ENCODE peak calls at places on chromosomes 16 and 17, in four cellular contexts. X, L, F and K are unnamed samples.

GRCh38 chr16:79751785-79752184 is 151.2 kb upstream of the MAF start:
- DNase-seq in X (no peak), L (no peak), F (no peak), K (peak)

GRCh38 chr17:80940171-80941123 is 51.2 kb upstream of the CHMP6 start:
- DNase-seq in F (no peak), X (no peak), L (no peak), K (no peak)

GRCh38 chr17:65356524-65356923 is 204.9 kb downstream of the AXIN2 start:
- DNase-seq in L (no peak), X (no peak), F (no peak), K (no peak)

GRCh38 chr17:1462164-1463112 is 6.4 kb upstream of the CRK start:
- DNase-seq in L (no peak), F (no peak), X (no peak), K (no peak)

GRCh38 chr16:55003306-55003705 is 72.6 kb downstream of the IRX5 start:
- DNase-seq in F (no peak), X (peak), L (no peak), K (no peak)

GRCh38 chr17:70896843-70897242 is 727.5 kb downstream of the KCNJ2 start:
- DNase-seq in L (no peak), F (no peak), X (no peak), K (no peak)

GRCh38 chr17:13429201-13429600 is 172.5 kb downstream of the HS3ST3A1 start:
- DNase-seq in F (no peak), L (no peak), X (no peak), K (no peak)

GRCh38 chr16:1048442-1049112 is 24.0 kb upstream of the SSTR5 start:
- DNase-seq in L (no peak), X (no peak), F (no peak), K (no peak)

GRCh38 chr17:29197516-29198272 is 17.5 kb upstream of the MYO18A start:
- DNase-seq in X (no peak), F (no peak), L (no peak), K (no peak)

GRCh38 chr17:603405-604193 is 111.0 kb downstream of the VPS53 start:
- DNase-seq in L (no peak), F (no peak), X (no peak), K (no peak)

GRCh38 chr17:58400826-58401225 is 16.5 kb downstream of the RNF43 start:
- DNase-seq in L (no peak), X (no peak), F (no peak), K (no peak)

GRCh38 chr16:77304883-77305282 is 105.7 kb downstream of the SYCE1L start:
- DNase-seq in F (no peak), L (no peak), X (no peak), K (no peak)

GRCh38 chr17:30376621-30377452 is 1.9 kb upstream of the CPD start:
- DNase-seq in X (no peak), L (no peak), F (peak), K (peak)

GRCh38 chr16:22372882-22373661 is 1.3 kb downstream of the CDR2 start:
- DNase-seq in L (no peak), X (no peak), F (no peak), K (no peak)

GRCh38 chr16:68459457-68459856 is 11.1 kb upstream of the SMPD3 start:
- DNase-seq in X (no peak), F (no peak), L (no peak), K (no peak)

GRCh38 chr17:22221344-22221743 is 529.0 kb downstream of the KCNJ18 start:
- DNase-seq in F (no peak), X (no peak), L (no peak), K (no peak)

GRCh38 chr16:5012887-5013286 is 20.8 kb downstream of the NAGPA start:
- DNase-seq in F (no peak), X (no peak), L (no peak), K (no peak)

GRCh38 chr17:77349976-77350830 is 209.4 kb downstream of the SEC14L1 start:
- DNase-seq in L (no peak), F (no peak), X (peak), K (no peak)

GRCh38 chr17:64180089-64180488 is 50.1 kb upstream of the ERN1 start:
- DNase-seq in X (no peak), L (no peak), F (no peak), K (no peak)

GRCh38 chr17:41625602-41626001 is 1.2 kb upstream of the KRT17 start:
- DNase-seq in L (no peak), F (no peak), X (no peak), K (peak)

DNA sequence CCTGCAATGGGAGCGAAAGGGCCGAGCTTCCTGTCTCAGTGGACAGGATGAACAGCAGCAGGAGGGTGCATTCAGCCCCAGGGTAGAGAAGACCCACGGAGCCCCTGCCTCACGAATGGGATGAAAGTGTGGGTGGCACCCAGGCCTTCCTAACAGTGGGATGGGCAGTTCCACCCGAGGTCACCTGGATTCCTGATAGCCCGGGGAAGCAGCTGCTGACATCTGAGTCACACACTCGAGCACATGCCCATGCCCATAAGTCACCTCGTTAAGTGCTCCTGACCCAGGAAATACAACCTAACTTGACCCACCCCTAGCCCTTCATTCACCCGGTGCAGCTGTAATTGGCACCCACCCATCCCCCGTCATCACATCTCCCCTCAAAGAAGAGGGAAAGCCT is 85.4 kb upstream of the FOXF1 start:
- DNase-seq in X (no peak), L (no peak), F (no peak), K (no peak)
- H3K27ac ChIP-seq in X (no peak), L (peak), F (no peak), K (no peak)

GRCh38 chr17:50905460-50905803 is 39.3 kb upstream of the TOB1 start:
- DNase-seq in L (no peak), X (no peak), F (no peak), K (no peak)
- H3K27ac ChIP-seq in L (no peak), X (peak), F (no peak), K (peak)

GRCh38 chr17:50913120-50913519 is 47.0 kb upstream of the TOB1 start:
- DNase-seq in X (no peak), F (no peak), L (no peak), K (no peak)

GRCh38 chr17:50916708-50917417 is 50.7 kb upstream of the TOB1 start:
- DNase-seq in L (no peak), F (peak), X (no peak), K (no peak)

GRCh38 chr17:50911890-50912289 is 45.7 kb upstream of the TOB1 start:
- DNase-seq in F (no peak), L (no peak), X (no peak), K (no peak)

GRCh38 chr17:50916026-50916707 is 50.0 kb upstream of the TOB1 start:
- DNase-seq in L (no peak), F (no peak), X (no peak), K (no peak)

DNA sequence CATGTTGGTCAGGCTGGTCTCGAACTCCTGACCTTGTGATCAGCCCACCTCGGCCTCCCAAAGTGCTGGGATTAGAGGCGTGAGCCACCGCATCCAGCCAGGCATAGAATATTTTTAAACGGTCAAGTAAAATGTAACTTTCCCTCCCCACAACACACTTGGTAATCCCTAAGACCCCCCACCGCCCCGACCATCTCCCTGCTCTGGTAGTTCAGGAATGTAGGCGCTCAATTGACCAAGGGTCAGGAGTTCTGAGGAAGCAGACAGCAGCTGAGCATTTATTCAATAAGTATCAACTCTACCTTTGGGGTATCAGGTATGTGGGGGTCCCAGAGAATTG is 48.3 kb upstream of the TOB1 start:
- DNase-seq in X (no peak), F (no peak), L (no peak), K (no peak)
- H3K27ac ChIP-seq in X (no peak), F (no peak), L (no peak), K (no peak)

DNA sequence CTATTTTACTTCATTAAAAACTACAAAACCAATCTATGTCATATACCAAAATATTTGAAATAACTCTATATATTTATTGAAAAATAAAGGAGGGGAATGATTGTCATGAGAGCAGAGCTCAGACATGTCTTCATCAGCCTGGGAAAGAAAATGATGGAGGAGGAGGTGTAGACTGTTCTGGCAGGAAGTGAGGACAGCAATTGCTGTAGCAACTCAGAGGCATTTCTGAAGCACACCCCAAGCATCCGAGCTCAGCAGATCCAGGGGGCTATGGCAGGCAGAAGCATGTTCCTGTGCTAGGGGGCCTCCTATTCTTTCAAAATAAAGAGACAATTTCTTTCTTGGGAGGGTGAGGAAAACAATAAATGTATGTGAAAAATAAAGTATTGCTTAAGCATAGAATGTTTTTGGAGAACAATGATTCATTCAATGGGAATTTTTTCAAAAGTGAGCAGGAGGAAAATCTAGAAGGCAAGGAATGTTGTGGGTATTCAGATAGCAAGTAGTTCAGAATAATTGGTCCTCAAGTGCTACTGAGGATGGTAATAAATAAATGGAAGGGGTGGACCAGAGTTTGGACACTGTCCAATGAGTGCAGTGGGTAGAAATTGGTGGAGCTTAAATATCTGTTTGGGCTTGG is 383.4 kb downstream of the CDH11 start:
- DNase-seq in L (no peak), X (no peak), F (no peak), K (no peak)
- H3K27ac ChIP-seq in L (no peak), X (no peak), F (no peak), K (no peak)

GRCh38 chr17:60089097-60089844 is 10.6 kb upstream of the HEATR6 start:
- DNase-seq in X (no peak), F (no peak), L (no peak), K (no peak)

GRCh38 chr17:60090412-60090811 is 11.7 kb upstream of the HEATR6 start:
- DNase-seq in X (no peak), F (no peak), L (no peak), K (no peak)

GRCh38 chr17:60091109-60091508 is 12.4 kb upstream of the HEATR6 start:
- DNase-seq in F (no peak), X (no peak), L (no peak), K (no peak)

GRCh38 chr17:60086822-60087591 is 8.3 kb upstream of the HEATR6 start:
- DNase-seq in X (no peak), F (no peak), L (no peak), K (no peak)

DNA sequence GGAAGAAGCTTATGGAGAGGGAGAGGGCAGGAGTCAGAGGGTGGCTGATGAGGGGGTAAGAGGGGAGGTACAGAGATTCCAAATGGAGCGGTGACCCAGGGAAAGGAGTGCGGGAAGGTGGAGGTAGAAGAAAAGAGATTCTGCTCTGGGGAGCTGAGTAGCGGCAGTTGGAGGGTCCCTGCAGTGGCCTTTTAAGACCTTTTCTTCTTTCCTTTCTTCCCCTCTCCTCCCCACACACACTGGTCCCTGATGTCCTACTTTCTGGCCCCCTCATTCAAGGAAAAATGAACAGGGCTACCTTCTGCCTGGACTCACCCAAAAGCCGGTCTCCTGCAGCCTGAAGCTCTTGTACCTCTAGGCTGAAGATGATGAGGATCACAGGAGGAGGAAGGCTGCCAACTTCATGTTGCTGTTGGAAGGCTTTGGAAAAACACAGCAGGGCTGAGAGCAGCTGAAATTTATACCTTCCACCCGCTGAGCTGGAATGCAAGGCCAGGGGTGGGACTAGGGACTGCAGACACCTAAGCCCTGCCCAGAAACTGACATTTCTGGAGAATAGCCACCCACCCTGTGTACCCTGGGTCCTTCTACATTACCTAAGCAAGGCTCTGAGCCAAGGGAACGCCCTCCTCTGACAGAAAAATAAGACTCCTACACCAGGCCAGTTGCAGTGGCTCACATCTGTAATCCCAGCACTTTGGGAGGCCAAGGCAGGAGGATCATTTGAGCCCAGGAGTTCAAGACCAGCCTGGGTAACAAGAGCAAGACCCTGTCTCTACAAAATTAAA is 9.4 kb upstream of the HEATR6 start:
- DNase-seq in L (no peak), X (no peak), F (no peak), K (no peak)
- H3K27ac ChIP-seq in L (no peak), X (no peak), F (no peak), K (no peak)

DNA sequence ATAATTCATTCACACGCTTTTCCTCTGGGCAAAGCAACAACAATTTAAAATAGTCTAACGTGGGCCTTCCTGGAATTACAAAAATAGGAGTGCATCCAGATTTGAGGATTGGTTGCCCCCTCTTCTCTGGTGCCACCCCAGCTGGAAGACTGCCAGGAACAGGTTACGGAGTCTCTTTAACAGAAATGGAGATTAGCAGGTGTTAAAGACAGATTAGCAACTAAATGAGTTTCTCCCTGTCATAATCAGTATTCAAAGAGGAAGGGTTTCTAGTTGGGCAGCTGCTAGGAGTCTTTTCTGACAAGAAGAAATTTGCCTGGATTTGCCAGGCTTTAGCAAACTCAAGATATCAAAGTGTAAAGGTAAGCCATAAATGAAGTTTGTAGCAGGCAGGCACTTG is 409.5 kb downstream of the NPIPA8 start:
- DNase-seq in X (no peak), F (no peak), L (no peak), K (no peak)
- H3K27ac ChIP-seq in X (no peak), F (no peak), L (no peak), K (no peak)